ENCODE peak calls at places on chromosomes 2 and 18, in five cellular contexts. W, Q, X, N and K are unnamed samples.

GRCh38 chr2:224594840-224595239 is 9.7 kb upstream of the CUL3 start:
- DNase-seq in W (no peak), Q (no peak), X (no peak), N (no peak), K (peak)

GRCh38 chr2:51795248-51795888 is 763.4 kb upstream of the NRXN1 start:
- DNase-seq in W (no peak), Q (no peak), X (no peak), N (no peak), K (no peak)

GRCh38 chr2:224155896-224156295 is 116.8 kb upstream of the SERPINE2 start:
- DNase-seq in W (no peak), Q (no peak), X (peak), N (no peak), K (no peak)

GRCh38 chr2:178177066-178177679 is 17.1 kb upstream of the OSBPL6 start:
- DNase-seq in W (no peak), Q (no peak), X (peak), N (no peak), K (peak)

GRCh38 chr2:48617618-48618017 is at the start of gene GTF2A1L:
- DNase-seq in W (no peak), Q (peak), X (no peak), N (no peak), K (no peak)

GRCh38 chr2:159075726-159076125 is 107.3 kb downstream of the TANC1 start:
- DNase-seq in W (peak), Q (no peak), X (peak), N (no peak), K (no peak)

GRCh38 chr2:144524190-144524957 is 4.5 kb upstream of the ZEB2 start:
- DNase-seq in W (no peak), Q (no peak), X (peak), N (no peak), K (peak)

GRCh38 chr2:127535422-127535901 is at the start of gene MYO7B:
- DNase-seq in W (no peak), Q (peak), X (no peak), N (no peak), K (no peak)

GRCh38 chr2:140338827-140339226 is 1558.6 kb upstream of the NXPH2 start:
- DNase-seq in W (peak), Q (no peak), X (no peak), N (no peak), K (no peak)

GRCh38 chr18:23225518-23225917 is 90.2 kb downstream of the CABLES1 start:
- DNase-seq in W (no peak), Q (no peak), X (peak), N (peak), K (peak)

GRCh38 chr2:54041135-54041534 is 70.3 kb upstream of the PSME4 start:
- DNase-seq in W (no peak), Q (no peak), X (no peak), N (peak), K (no peak)

GRCh38 chr2:214904634-214905033 is 95.2 kb upstream of the BARD1 start:
- DNase-seq in W (no peak), Q (no peak), X (no peak), N (no peak), K (no peak)

GRCh38 chr2:152330235-152330866 is 4.6 kb upstream of the FMNL2 start:
- DNase-seq in W (no peak), Q (no peak), X (no peak), N (no peak), K (no peak)

GRCh38 chr18:48123965-48124364 is 193.5 kb upstream of the SMAD2 start:
- DNase-seq in W (no peak), Q (no peak), X (no peak), N (no peak), K (no peak)

GRCh38 chr2:241865957-241866858 is 3.3 kb upstream of the RTP5 start:
- DNase-seq in W (no peak), Q (peak), X (no peak), N (no peak), K (no peak)

GRCh38 chr2:151156431-151156830 is 105.2 kb downstream of the RBM43 start:
- DNase-seq in W (no peak), Q (no peak), X (no peak), N (no peak), K (peak)

GRCh38 chr18:70036771-70037452 is 89.2 kb upstream of the CD226 start:
- DNase-seq in W (no peak), Q (no peak), X (no peak), N (no peak), K (no peak)

GRCh38 chr18:11279461-11279860 is 130.1 kb upstream of the PIEZO2 start:
- DNase-seq in W (no peak), Q (no peak), X (no peak), N (no peak), K (no peak)

GRCh38 chr2:23436346-23437099 is 51.5 kb downstream of the KLHL29 start:
- DNase-seq in W (no peak), Q (no peak), X (no peak), N (no peak), K (no peak)

GRCh38 chr2:212124597-212124996 is 414.0 kb downstream of the ERBB4 start:
- DNase-seq in W (no peak), Q (no peak), X (no peak), N (no peak), K (no peak)

GRCh38 chr2:48249093-48249492 is 280.9 kb upstream of the STON1 start:
- DNase-seq in W (no peak), Q (no peak), X (peak), N (peak), K (peak)

GRCh38 chr2:3940661-3941060 is 237.3 kb downstream of the DCDC2C start:
- DNase-seq in W (no peak), Q (no peak), X (no peak), N (no peak), K (no peak)

GRCh38 chr2:74373985-74374384 is 6.1 kb downstream of the DCTN1 start:
- DNase-seq in W (no peak), Q (no peak), X (no peak), N (no peak), K (no peak)

GRCh38 chr2:237695201-237695780 is 67.9 kb downstream of the LRRFIP1 start:
- DNase-seq in W (no peak), Q (no peak), X (peak), N (peak), K (peak)

GRCh38 chr2:128291844-128292598 is 26.6 kb downstream of the HS6ST1 start:
- DNase-seq in W (no peak), Q (peak), X (no peak), N (no peak), K (no peak)

GRCh38 chr2:181781082-181781786 is 100.9 kb upstream of the NEUROD1 start:
- DNase-seq in W (no peak), Q (no peak), X (no peak), N (no peak), K (no peak)

GRCh38 chr18:48213791-48214190 is 195.4 kb downstream of the ZBTB7C start:
- DNase-seq in W (no peak), Q (no peak), X (no peak), N (no peak), K (no peak)

GRCh38 chr2:38750011-38750792 is 959 bp downstream of the SRSF7 start:
- DNase-seq in W (no peak), Q (peak), X (peak), N (no peak), K (peak)

GRCh38 chr2:143205106-143205764 is 76.0 kb downstream of the ARHGAP15 start:
- DNase-seq in W (no peak), Q (no peak), X (peak), N (no peak), K (no peak)

GRCh38 chr18:68017385-68017784 is 500.9 kb upstream of the DSEL start:
- DNase-seq in W (no peak), Q (no peak), X (no peak), N (no peak), K (no peak)

GRCh38 chr2:32357545-32358482 is 991 bp downstream of the BIRC6 start:
- DNase-seq in W (no peak), Q (peak), X (peak), N (no peak), K (peak)

GRCh38 chr18:51235011-51235789 is 37.7 kb upstream of the MEX3C start:
- DNase-seq in W (no peak), Q (no peak), X (peak), N (no peak), K (no peak)

GRCh38 chr2:127635380-127636237 is 10.3 kb upstream of the GPR17 start:
- DNase-seq in W (no peak), Q (no peak), X (no peak), N (no peak), K (no peak)

GRCh38 chr18:6994719-6995430 is 122.7 kb downstream of the LAMA1 start:
- DNase-seq in W (no peak), Q (no peak), X (no peak), N (no peak), K (peak)

GRCh38 chr2:121075006-121075545 is 209.9 kb downstream of the TFCP2L1 start:
- DNase-seq in W (peak), Q (no peak), X (peak), N (peak), K (peak)

GRCh38 chr2:126482582-126483464 is 173.1 kb upstream of the GYPC start:
- DNase-seq in W (no peak), Q (no peak), X (no peak), N (no peak), K (no peak)

GRCh38 chr2:84942964-84943421 is 28.0 kb upstream of the KCMF1 start:
- DNase-seq in W (no peak), Q (no peak), X (no peak), N (no peak), K (peak)
- H3K4me3 ChIP-seq in W (no peak), Q (no peak), X (no peak), N (no peak), K (no peak)

GRCh38 chr2:130332271-130333073 is 10.2 kb upstream of the IMP4 start:
- DNase-seq in W (peak), Q (peak), X (peak), N (peak), K (peak)
- H3K4me3 ChIP-seq in W (no peak), Q (peak), X (no peak), N (no peak), K (no peak)

GRCh38 chr18:58135806-58136331 is 91.8 kb downstream of the NEDD4L start:
- DNase-seq in W (peak), Q (no peak), X (peak), N (no peak), K (peak)
- H3K4me3 ChIP-seq in W (no peak), Q (no peak), X (no peak), N (no peak), K (no peak)

DNA sequence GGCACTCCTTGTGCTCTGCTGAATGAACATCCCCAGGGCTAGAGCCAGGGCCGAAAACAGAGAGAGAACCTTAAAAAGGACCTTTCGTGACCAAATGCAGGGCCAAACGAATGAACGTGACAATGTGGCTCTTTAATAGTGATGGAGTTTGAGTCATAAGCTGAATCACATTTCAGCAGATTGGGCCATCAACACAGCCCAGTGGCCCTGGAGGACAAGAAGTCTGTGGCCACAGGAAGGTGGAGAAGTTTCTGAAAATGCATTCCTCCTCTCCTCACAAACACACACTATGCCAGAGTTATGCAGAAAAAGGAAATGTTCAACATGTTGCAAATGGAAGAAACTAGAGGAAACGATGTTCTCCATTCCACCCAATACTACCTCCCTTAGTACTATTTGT is 415.8 kb downstream of the HRH4 start:
- DNase-seq in W (no peak), Q (no peak), X (no peak), N (no peak), K (peak)
- H3K4me3 ChIP-seq in W (no peak), Q (no peak), X (no peak), N (no peak), K (no peak)

GRCh38 chr18:13647761-13648160 is 78.6 kb downstream of the FAM210A start:
- DNase-seq in W (no peak), Q (no peak), X (no peak), N (no peak), K (no peak)
- H3K4me3 ChIP-seq in W (no peak), Q (no peak), X (no peak), N (no peak), K (no peak)

GRCh38 chr2:222426836-222427130 is 2.4 kb downstream of the SGPP2 start:
- DNase-seq in W (no peak), Q (no peak), X (no peak), N (no peak), K (no peak)
- H3K4me3 ChIP-seq in W (no peak), Q (no peak), X (no peak), N (no peak), K (no peak)

DNA sequence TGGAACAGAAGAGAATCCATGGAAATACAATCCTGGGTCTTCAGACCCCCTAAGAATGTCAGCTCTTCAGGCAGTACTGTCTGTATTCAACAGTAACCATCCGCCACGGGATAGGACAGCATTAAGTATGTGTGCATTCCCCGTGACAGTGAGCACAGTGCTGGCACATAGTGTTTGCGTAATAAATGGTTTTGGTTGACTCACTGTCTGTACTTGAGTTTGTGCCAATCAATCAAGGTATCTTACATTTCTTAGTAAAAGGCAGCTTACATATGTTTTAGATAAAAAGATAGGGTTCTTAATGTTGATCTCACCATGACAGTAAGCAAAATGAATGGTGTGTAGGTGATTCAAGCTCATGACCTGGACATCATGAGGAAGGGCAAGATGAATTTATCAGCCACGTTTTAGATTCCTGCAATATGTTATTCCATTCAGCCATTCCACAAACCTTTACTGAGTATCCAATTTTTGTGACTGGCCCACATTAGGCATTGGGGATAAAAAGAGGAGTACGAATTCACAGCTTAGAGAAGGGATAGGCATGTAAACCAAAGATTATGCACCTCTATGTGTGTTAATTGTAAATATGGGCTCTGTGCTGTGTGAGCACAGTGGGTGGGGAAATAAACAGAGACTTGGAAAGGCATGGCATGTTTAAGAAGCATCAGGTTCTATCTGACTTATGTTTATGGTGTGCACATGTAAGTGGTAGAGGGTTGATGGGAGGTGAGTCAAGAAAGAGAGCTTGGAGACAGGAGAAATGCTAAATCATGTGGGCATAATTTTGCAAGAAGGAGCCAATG is 258.8 kb downstream of the SLC8A1 start:
- DNase-seq in W (no peak), Q (no peak), X (peak), N (peak), K (peak)
- H3K4me3 ChIP-seq in W (no peak), Q (no peak), X (no peak), N (no peak), K (no peak)